ENCODE peak calls at places on chromosomes 6 and 20, in nine cellular contexts. E is MG63, J is fibroblast of lung, X is GM06990, S is OCI-LY7, C is AG04450, Y is lower leg skin, O is kidney, Z is cardiac fibroblast. I is an unnamed sample.

GRCh38 chr20:34938466-34939163 is 17.0 kb downstream of the GSS start:
- DNase-seq in C (no peak), Z (no peak), J (no peak), X (no peak), O (no peak), S (no peak), Y (peak), E (peak), I (no peak)

GRCh38 chr20:50029697-50030428 is 47.1 kb downstream of the SNAI1 start:
- DNase-seq in Z (peak), S (no peak), O (peak), E (peak), C (peak), J (peak), X (no peak), Y (no peak), I (peak)

GRCh38 chr6:142940487-142940886 is 4.5 kb downstream of the HIVEP2 start:
- DNase-seq in O (no peak), Y (no peak), J (peak), Z (peak), E (no peak), S (no peak), C (no peak), X (no peak), I (no peak)

GRCh38 chr20:37297066-37297736 is 7.7 kb downstream of the MANBAL start:
- DNase-seq in O (no peak), Y (no peak), S (no peak), J (peak), E (peak), Z (peak), C (peak), X (no peak), I (peak)

GRCh38 chr20:33796907-33797544 is 14.1 kb upstream of the CHMP4B start:
- DNase-seq in C (no peak), S (no peak), X (no peak), E (no peak), J (no peak), Z (no peak), O (no peak), Y (no peak), I (no peak)

GRCh38 chr20:38970302-38970701 is 8.2 kb downstream of the DHX35 start:
- DNase-seq in O (no peak), X (no peak), Y (no peak), S (no peak), J (peak), Z (peak), C (no peak), E (no peak), I (no peak)

GRCh38 chr20:18188446-18188845 is 50.8 kb downstream of the KAT14 start:
- DNase-seq in Z (no peak), X (no peak), E (no peak), C (no peak), J (peak), O (no peak), S (no peak), Y (no peak), I (no peak)

GRCh38 chr6:118724211-118724610 is 72.8 kb upstream of the CEP85L start:
- DNase-seq in X (peak), Y (no peak), J (peak), S (no peak), O (no peak), E (no peak), C (no peak), Z (peak), I (no peak)

GRCh38 chr20:35576816-35577215 is 34.9 kb downstream of the ERGIC3 start:
- DNase-seq in O (peak), S (no peak), X (no peak), Z (no peak), E (no peak), Y (no peak), J (no peak), C (no peak), I (peak)

GRCh38 chr6:158797331-158798202 is 21.6 kb downstream of the EZR start:
- DNase-seq in C (no peak), O (no peak), E (peak), Z (peak), J (peak), X (no peak), S (no peak), Y (no peak), I (no peak)

GRCh38 chr6:2748183-2748582 is 2.5 kb downstream of the MYLK4 start:
- DNase-seq in X (no peak), C (no peak), Z (no peak), S (no peak), O (no peak), E (no peak), Y (no peak), J (no peak), I (no peak)

GRCh38 chr6:156250593-156250992 is 526.6 kb upstream of the ARID1B start:
- DNase-seq in Z (no peak), C (no peak), E (peak), J (no peak), Y (no peak), X (no peak), O (no peak), S (no peak), I (no peak)

GRCh38 chr6:43639984-43640800 is 4.6 kb downstream of the MAD2L1BP start:
- DNase-seq in E (no peak), Z (no peak), C (no peak), X (no peak), J (no peak), S (no peak), Y (no peak), O (no peak), I (no peak)

GRCh38 chr20:47479093-47479492 is 22.6 kb upstream of the NCOA3 start:
- DNase-seq in O (no peak), Y (no peak), C (no peak), E (no peak), X (no peak), S (peak), Z (no peak), J (no peak), I (no peak)

GRCh38 chr6:7042056-7042653 is 65.6 kb upstream of the RREB1 start:
- DNase-seq in Y (no peak), C (no peak), J (peak), O (no peak), E (peak), X (no peak), Z (peak), S (no peak), I (no peak)

GRCh38 chr6:2658788-2659187 is 91.9 kb downstream of the MYLK4 start:
- DNase-seq in E (no peak), S (peak), C (no peak), Z (peak), Y (no peak), J (peak), O (no peak), X (peak), I (no peak)

GRCh38 chr6:139539852-139540251 is 165.4 kb upstream of the CITED2 start:
- DNase-seq in O (peak), C (peak), Z (peak), S (no peak), Y (peak), J (peak), E (peak), X (no peak), I (peak)

GRCh38 chr6:41546475-41546865 is 289 bp downstream of the FOXP4 start:
- DNase-seq in S (peak), O (peak), E (peak), Z (peak), C (no peak), J (no peak), X (no peak), Y (no peak), I (no peak)

GRCh38 chr6:148325316-148326068 is 17.1 kb upstream of the SASH1 start:
- DNase-seq in X (no peak), S (no peak), J (no peak), C (no peak), O (no peak), Z (no peak), E (no peak), Y (no peak), I (no peak)

GRCh38 chr20:36644713-36645109 is 1.3 kb downstream of the SLA2 start:
- DNase-seq in J (no peak), Y (no peak), X (no peak), C (no peak), S (no peak), Z (no peak), O (no peak), E (no peak), I (no peak)

GRCh38 chr6:106972500-106972899 is 2.0 kb downstream of the CD24 start:
- DNase-seq in Y (no peak), C (no peak), J (peak), S (peak), X (no peak), O (no peak), E (no peak), Z (no peak), I (no peak)

GRCh38 chr20:3613821-3614440 is 49.3 kb downstream of the GFRA4 start:
- DNase-seq in X (no peak), S (no peak), E (no peak), C (no peak), O (no peak), J (peak), Y (no peak), Z (no peak), I (no peak)

GRCh38 chr20:62133864-62134263 is 9.3 kb downstream of the PSMA7 start:
- DNase-seq in Y (no peak), Z (no peak), J (no peak), C (no peak), X (no peak), O (no peak), E (no peak), S (no peak), I (peak)

GRCh38 chr20:1310087-1310486 is 18.9 kb downstream of the SDCBP2 start:
- DNase-seq in X (no peak), Z (no peak), J (no peak), S (no peak), O (no peak), C (no peak), Y (no peak), E (no peak), I (no peak)

GRCh38 chr6:105898286-105898685 is 187.8 kb upstream of the PRDM1 start:
- DNase-seq in Y (no peak), Z (peak), S (peak), J (peak), O (no peak), X (no peak), C (peak), E (no peak), I (no peak)

GRCh38 chr6:56699066-56699654 is 56.5 kb upstream of the DST start:
- DNase-seq in J (no peak), Y (no peak), O (no peak), Z (peak), C (no peak), S (peak), E (no peak), X (no peak), I (no peak)

GRCh38 chr6:129801909-129802308 is 59.2 kb downstream of the TMEM244 start:
- DNase-seq in Y (peak), J (no peak), C (no peak), S (no peak), X (no peak), Z (peak), O (no peak), E (no peak), I (no peak)

GRCh38 chr6:13573669-13574110 is 711 bp upstream of the SIRT5 start:
- DNase-seq in O (no peak), X (peak), C (no peak), S (no peak), J (peak), E (peak), Y (no peak), Z (peak), I (no peak)

GRCh38 chr6:169990095-169991030 is 238.9 kb downstream of the ERMARD start:
- DNase-seq in E (no peak), Y (peak), C (no peak), O (peak), S (peak), J (no peak), Z (no peak), X (no peak), I (peak)

GRCh38 chr6:35368038-35368887 is 25.9 kb downstream of the PPARD start:
- DNase-seq in Y (no peak), E (peak), Z (peak), S (peak), O (no peak), J (peak), C (no peak), X (peak), I (no peak)

GRCh38 chr20:41540916-41541315 is 77.3 kb downstream of the CHD6 start:
- DNase-seq in J (no peak), O (no peak), Y (no peak), C (no peak), E (no peak), X (no peak), Z (no peak), S (no peak), I (no peak)

GRCh38 chr20:11376998-11377397 is 540.7 kb upstream of the BTBD3 start:
- DNase-seq in Y (no peak), C (peak), X (no peak), E (peak), O (no peak), Z (peak), J (peak), S (no peak), I (no peak)

GRCh38 chr6:47298475-47298874 is 11.2 kb downstream of the TNFRSF21 start:
- DNase-seq in Z (no peak), S (no peak), J (no peak), Y (no peak), O (no peak), E (no peak), X (no peak), C (no peak), I (no peak)

GRCh38 chr20:63775096-63775978 is 35.8 kb downstream of the SLC2A4RG start:
- DNase-seq in S (peak), X (no peak), O (peak), Z (no peak), J (peak), Y (no peak), C (no peak), E (no peak), I (no peak)

GRCh38 chr6:143822584-143823024 is 20.5 kb upstream of the LTV1 start:
- DNase-seq in Y (no peak), Z (peak), C (no peak), X (no peak), S (no peak), J (peak), O (no peak), E (peak), I (no peak)

GRCh38 chr6:797479-798077 is 104.6 kb upstream of the EXOC2 start:
- DNase-seq in J (peak), O (no peak), S (peak), E (no peak), Y (peak), X (no peak), C (peak), Z (peak), I (no peak)

GRCh38 chr6:35486005-35486925 is 10.6 kb downstream of the TEAD3 start:
- DNase-seq in O (peak), E (no peak), S (no peak), X (no peak), C (no peak), J (no peak), Z (peak), Y (peak), I (peak)

GRCh38 chr6:15398657-15399287 is 152.9 kb downstream of the JARID2 start:
- DNase-seq in Z (no peak), J (no peak), X (peak), O (no peak), Y (no peak), S (no peak), C (no peak), E (no peak), I (no peak)
- H3K4me3 ChIP-seq in Z (no peak), J (no peak), X (peak), O (no peak), Y (no peak), S (no peak), C (no peak), E (no peak), I (no peak)

GRCh38 chr6:111088668-111089003 is 1.3 kb downstream of the SLC16A10 start:
- DNase-seq in J (no peak), Y (no peak), E (no peak), S (no peak), C (no peak), X (no peak), Z (no peak), O (no peak), I (no peak)

GRCh38 chr6:111087871-111088667 is 766 bp downstream of the SLC16A10 start:
- DNase-seq in Y (no peak), C (no peak), J (peak), Z (no peak), S (no peak), X (peak), O (peak), E (no peak), I (no peak)

GRCh38 chr6:111090766-111091165 is 3.5 kb downstream of the SLC16A10 start:
- DNase-seq in J (no peak), Z (no peak), O (no peak), X (no peak), C (no peak), E (no peak), Y (no peak), S (no peak), I (no peak)

GRCh38 chr6:111087106-111087835 is at the start of gene SLC16A10:
- DNase-seq in E (peak), Z (peak), J (peak), X (peak), Y (peak), S (no peak), O (peak), C (no peak), I (no peak)

GRCh38 chr6:111086685-111087084 is 618 bp upstream of the SLC16A10 start:
- DNase-seq in Z (peak), S (no peak), E (no peak), O (no peak), Y (no peak), J (no peak), X (no peak), C (no peak), I (no peak)
- H3K4me3 ChIP-seq in Z (no peak), S (peak), E (peak), O (peak), Y (no peak), J (peak), X (peak), C (peak), I (peak)

DNA sequence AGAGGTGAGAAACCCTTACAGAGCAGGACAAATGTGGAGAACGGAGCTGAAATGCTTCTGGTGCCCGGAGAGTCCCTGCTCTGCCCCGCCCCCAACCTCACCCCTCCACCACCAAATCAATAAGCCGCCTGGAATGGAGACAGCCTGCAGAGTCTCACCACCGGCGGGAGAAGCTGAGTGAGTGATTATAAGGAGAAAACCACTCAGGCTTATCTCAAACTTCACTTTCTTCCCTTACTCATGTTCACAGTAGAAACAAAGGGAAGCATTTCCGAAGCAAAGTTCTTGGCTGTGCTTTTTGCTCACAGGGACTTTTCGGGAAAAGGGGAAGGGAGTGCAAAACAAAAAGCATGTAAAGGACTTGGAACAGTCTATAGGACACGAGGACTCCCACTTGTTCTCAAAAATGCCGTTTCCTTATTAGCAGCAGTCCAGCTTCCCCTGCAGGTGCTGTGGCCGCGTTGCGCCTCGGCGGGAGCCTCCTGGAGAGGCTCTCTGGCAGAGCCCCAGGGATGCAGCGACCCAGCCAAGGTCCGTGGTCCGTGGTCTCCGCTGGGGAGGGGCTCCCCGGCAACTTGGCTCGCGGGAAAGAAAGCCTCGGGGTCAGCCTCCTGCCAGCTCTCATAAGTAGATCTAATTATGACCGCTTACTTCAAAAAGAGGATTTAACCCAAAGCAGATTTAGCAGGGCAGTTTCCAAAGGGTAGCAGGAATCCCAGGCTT is 64.8 kb upstream of the TMEM30A start:
- DNase-seq in E (peak), J (peak), Y (no peak), O (no peak), C (no peak), X (peak), S (no peak), Z (peak), I (no peak)
- H3K4me3 ChIP-seq in E (peak), J (peak), Y (no peak), O (peak), C (peak), X (peak), S (no peak), Z (peak), I (peak)

GRCh38 chr6:28506807-28507475 is 8.7 kb downstream of the GPX6 start:
- DNase-seq in J (no peak), S (no peak), O (no peak), X (no peak), Y (no peak), Z (no peak), C (no peak), E (no peak), I (no peak)
- H3K4me3 ChIP-seq in J (no peak), S (no peak), O (no peak), X (no peak), Y (no peak), Z (no peak), C (no peak), E (no peak), I (no peak)

DNA sequence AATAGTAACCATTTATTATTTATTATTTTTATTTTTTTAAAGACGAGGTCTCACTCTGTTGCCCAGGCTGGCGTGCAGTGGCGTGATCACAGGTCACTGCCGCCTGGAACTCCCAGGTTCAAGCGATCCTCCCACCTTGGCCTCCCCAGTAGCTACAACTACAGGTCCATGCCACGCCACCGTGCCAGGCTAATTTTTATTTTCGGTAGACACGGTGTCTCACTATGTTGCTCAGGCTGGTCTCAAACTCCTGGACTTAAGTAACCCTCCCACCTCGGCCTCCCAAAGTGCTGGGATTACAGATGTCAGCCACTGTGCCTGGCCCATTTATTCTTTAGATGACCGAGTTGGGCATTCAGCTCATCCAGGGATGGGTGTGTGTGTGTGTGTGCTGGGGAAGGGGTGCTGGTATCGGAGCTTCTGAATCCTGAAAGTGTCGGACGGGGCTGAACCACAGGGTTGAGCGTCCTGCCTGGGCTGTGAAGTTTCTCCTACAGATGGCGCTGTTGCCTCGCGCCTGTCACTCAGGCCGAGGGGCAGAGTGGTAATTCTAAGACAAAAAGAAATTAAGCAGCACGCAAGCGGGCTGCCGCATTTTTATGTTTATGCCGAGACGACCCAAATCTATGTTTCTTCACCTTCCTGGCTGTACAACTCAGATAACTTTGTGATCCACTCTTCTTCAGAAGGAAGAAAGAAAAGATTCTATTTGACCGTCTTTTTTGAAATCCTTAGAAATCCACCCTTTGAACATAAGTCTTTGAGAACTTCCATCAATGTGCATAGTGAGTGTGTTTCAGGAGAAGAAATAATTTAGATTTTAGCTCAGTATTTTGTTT is 252.8 kb downstream of the CDH26 start:
- DNase-seq in C (peak), Y (peak), Z (peak), X (peak), J (peak), O (peak), E (peak), S (peak), I (no peak)
- H3K4me3 ChIP-seq in C (no peak), Y (no peak), Z (no peak), X (no peak), J (no peak), O (no peak), E (no peak), S (no peak), I (no peak)